ENCODE peak calls at places on chromosomes 4 and X, in five cellular contexts. One of them, this sample, is unnamed.

GRCh38 chrX:24294619-24295018 is 19.2 kb downstream of the SUPT20HL2 start:
- DNase-seq in keratinocyte: no peak
- DNase-seq in H9: peak; percentile 75
- DNase-seq in neural progenitor cell: peak; percentile 76
- DNase-seq in mammary epithelial cell: no peak
- DNase-seq in this sample: peak; percentile 90

GRCh38 chrX:44785652-44786051 is 58.2 kb upstream of the DUSP21 start:
- DNase-seq in keratinocyte: peak; percentile 17
- DNase-seq in H9: no peak
- DNase-seq in neural progenitor cell: no peak
- DNase-seq in mammary epithelial cell: peak; percentile 67
- DNase-seq in this sample: no peak

GRCh38 chr4:88211473-88212252 is 53.2 kb upstream of the ABCG2 start:
- DNase-seq in keratinocyte: no peak
- DNase-seq in H9: no peak
- DNase-seq in neural progenitor cell: peak; percentile 63
- DNase-seq in mammary epithelial cell: peak; percentile 45
- DNase-seq in this sample: peak; percentile 77

GRCh38 chr4:36215627-36216026 is 28.7 kb downstream of the ARAP2 start:
- DNase-seq in keratinocyte: no peak
- DNase-seq in H9: no peak
- DNase-seq in neural progenitor cell: no peak
- DNase-seq in mammary epithelial cell: no peak
- DNase-seq in this sample: no peak

GRCh38 chr4:157655101-157655818 is 434.7 kb downstream of the GRIA2 start:
- DNase-seq in keratinocyte: no peak
- DNase-seq in H9: no peak
- DNase-seq in neural progenitor cell: no peak
- DNase-seq in mammary epithelial cell: no peak
- DNase-seq in this sample: no peak

GRCh38 chr4:181710143-181710542 is 533.1 kb upstream of the TENM3 start:
- DNase-seq in keratinocyte: no peak
- DNase-seq in H9: no peak
- DNase-seq in neural progenitor cell: no peak
- DNase-seq in mammary epithelial cell: no peak
- DNase-seq in this sample: no peak

GRCh38 chrX:120260369-120260768 is 9.8 kb downstream of the ZBTB33 start:
- DNase-seq in keratinocyte: peak; percentile 75
- DNase-seq in H9: no peak
- DNase-seq in neural progenitor cell: no peak
- DNase-seq in mammary epithelial cell: peak; percentile 83
- DNase-seq in this sample: no peak

GRCh38 chr4:80235451-80235850 is 31.0 kb upstream of the FGF5 start:
- DNase-seq in keratinocyte: no peak
- DNase-seq in H9: no peak
- DNase-seq in neural progenitor cell: no peak
- DNase-seq in mammary epithelial cell: no peak
- DNase-seq in this sample: no peak

GRCh38 chrX:44020693-44021092 is 47.5 kb upstream of the NDP start:
- DNase-seq in keratinocyte: no peak
- DNase-seq in H9: no peak
- DNase-seq in neural progenitor cell: no peak
- DNase-seq in mammary epithelial cell: no peak
- DNase-seq in this sample: no peak

GRCh38 chr4:78592104-78592783 is 40.7 kb downstream of the ANXA3 start:
- DNase-seq in keratinocyte: no peak
- DNase-seq in H9: no peak
- DNase-seq in neural progenitor cell: peak; percentile 19
- DNase-seq in mammary epithelial cell: peak; percentile 31
- DNase-seq in this sample: peak; percentile 71

GRCh38 chr4:155811171-155811570 is 52.4 kb downstream of the GUCY1B1 start:
- DNase-seq in keratinocyte: no peak
- DNase-seq in H9: no peak
- DNase-seq in neural progenitor cell: no peak
- DNase-seq in mammary epithelial cell: no peak
- DNase-seq in this sample: no peak

GRCh38 chr4:142846729-142847606 is 867 bp upstream of the INPP4B start:
- DNase-seq in keratinocyte: no peak
- DNase-seq in H9: peak; percentile 70
- DNase-seq in neural progenitor cell: peak; percentile 67
- DNase-seq in mammary epithelial cell: peak; percentile 68
- DNase-seq in this sample: peak; percentile 85

GRCh38 chr4:3491681-3492405 is 28.7 kb downstream of the DOK7 start:
- DNase-seq in keratinocyte: no peak
- DNase-seq in H9: no peak
- DNase-seq in neural progenitor cell: no peak
- DNase-seq in mammary epithelial cell: no peak
- DNase-seq in this sample: no peak

DNA sequence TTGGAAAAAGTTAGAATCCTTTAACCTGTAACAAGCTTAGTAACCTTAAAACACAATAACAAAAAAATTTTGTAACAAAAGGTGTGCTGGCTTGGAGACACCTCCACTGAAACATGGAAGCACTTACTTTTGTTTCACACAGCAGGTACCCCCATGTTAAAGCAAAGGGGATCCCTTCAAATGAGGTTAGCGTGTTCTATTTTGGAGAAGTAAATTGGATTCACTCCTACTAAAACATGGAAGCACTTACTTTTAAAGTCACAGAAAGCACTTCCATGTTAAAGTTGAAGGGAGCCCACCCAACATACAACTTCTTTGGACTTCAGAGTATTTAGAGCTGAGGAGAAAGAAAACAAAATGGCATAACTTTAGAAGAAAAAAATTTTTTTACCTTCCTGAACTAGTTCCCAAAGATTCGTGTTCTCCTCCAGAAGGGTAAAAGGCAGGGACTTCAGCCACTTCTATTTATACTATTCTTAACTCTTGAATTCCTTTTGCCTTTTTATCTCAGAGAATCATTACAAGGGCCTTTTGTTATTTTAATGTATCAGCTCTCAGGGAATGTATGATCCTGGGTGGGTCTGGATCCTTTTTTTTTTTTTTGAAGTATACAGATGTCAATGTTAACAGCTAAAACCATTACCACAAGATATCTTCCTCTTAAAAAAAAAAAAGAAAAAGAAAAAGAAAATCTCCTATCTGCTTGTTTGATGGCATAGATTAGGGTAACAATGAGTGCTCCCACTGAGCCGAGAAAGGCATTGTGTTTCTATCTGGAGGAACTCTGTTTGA is 11.5 kb downstream of the LARP7 start:
- DNase-seq in keratinocyte: no peak
- DNase-seq in H9: peak; percentile 72
- DNase-seq in neural progenitor cell: peak; percentile 69
- DNase-seq in mammary epithelial cell: no peak
- DNase-seq in this sample: peak; percentile 89
- H3K9ac ChIP-seq in keratinocyte: no peak overlapping the region
- H3K9ac ChIP-seq in H9: peak overlapping the region; percentile 99
- H3K9ac ChIP-seq in neural progenitor cell: peak overlapping the region; percentile 72
- H3K9ac ChIP-seq in mammary epithelial cell: no peak overlapping the region
- H3K9ac ChIP-seq in this sample: peak overlapping the region; percentile 99

GRCh38 chr4:161454860-161455259 is 708.9 kb downstream of the FSTL5 start:
- DNase-seq in keratinocyte: no peak
- DNase-seq in H9: no peak
- DNase-seq in neural progenitor cell: no peak
- DNase-seq in mammary epithelial cell: no peak
- DNase-seq in this sample: no peak
- H3K27ac ChIP-seq in keratinocyte: no peak overlapping the region
- H3K27ac ChIP-seq in H9: no peak overlapping the region
- H3K27ac ChIP-seq in neural progenitor cell: no peak overlapping the region
- H3K27ac ChIP-seq in mammary epithelial cell: no peak overlapping the region
- H3K27ac ChIP-seq in this sample: no peak overlapping the region

GRCh38 chrX:46648660-46649059 is 75.1 kb downstream of the CHST7 start:
- DNase-seq in keratinocyte: no peak
- DNase-seq in H9: no peak
- DNase-seq in neural progenitor cell: no peak
- DNase-seq in mammary epithelial cell: no peak
- DNase-seq in this sample: peak; percentile 58
- TF ChIP-seq CTCF in keratinocyte: no peak
- TF ChIP-seq CTCF in H9: no peak
- TF ChIP-seq CTCF in neural progenitor cell: no peak
- TF ChIP-seq CTCF in mammary epithelial cell: no peak
- TF ChIP-seq CTCF in this sample: no peak

GRCh38 chr4:72567821-72568620 is 1.0 kb downstream of the ADAMTS3 start:
- DNase-seq in keratinocyte: no peak
- DNase-seq in H9: peak; percentile 94
- DNase-seq in neural progenitor cell: peak; percentile 87
- DNase-seq in mammary epithelial cell: peak; percentile 82
- DNase-seq in this sample: peak; percentile 94
- H3K9ac ChIP-seq in keratinocyte: peak overlapping the region; percentile 64
- H3K9ac ChIP-seq in H9: peak overlapping the region; percentile 31
- H3K9ac ChIP-seq in neural progenitor cell: no peak overlapping the region
- H3K9ac ChIP-seq in mammary epithelial cell: peak overlapping the region; percentile 10
- H3K9ac ChIP-seq in this sample: peak overlapping the region; percentile 16